ENCODE peak calls at places on chromosomes 13 and 19, in seven cellular contexts. D is fibroblast of mammary gland, A is heart right ventricle, N is B cell, C is GM10248, V is nephron progenitor cell, L is fibroblast of lung. T is an unnamed sample.

GRCh38 chr13:107205318-107206112 is 637.6 kb upstream of the ARGLU1 start:
- DNase-seq in D (peak), A (peak), N (peak), C (peak), V (peak), L (peak), T (peak)

GRCh38 chr13:32538234-32538620 is 368 bp downstream of the N4BP2L2 start:
- DNase-seq in D (peak), A (peak), N (no peak), C (peak), V (peak), L (peak), T (peak)

GRCh38 chr13:85590231-85590931 is 208.8 kb downstream of the SLITRK6 start:
- DNase-seq in D (no peak), A (no peak), N (no peak), C (no peak), V (no peak), L (peak), T (peak)

GRCh38 chr13:33388254-33388998 is 102.9 kb upstream of the STARD13 start:
- DNase-seq in D (no peak), A (no peak), N (no peak), C (no peak), V (no peak), L (no peak), T (no peak)

GRCh38 chr13:109910131-109910530 is 123.7 kb upstream of the IRS2 start:
- DNase-seq in D (no peak), A (no peak), N (no peak), C (no peak), V (no peak), L (no peak), T (peak)

GRCh38 chr19:21109116-21109515 is 27.1 kb downstream of the ZNF714 start:
- DNase-seq in D (peak), A (no peak), N (no peak), C (no peak), V (no peak), L (peak), T (peak)

GRCh38 chr13:75876371-75877050 is 240.4 kb downstream of the LMO7 start:
- DNase-seq in D (peak), A (no peak), N (peak), C (peak), V (peak), L (peak), T (peak)

GRCh38 chr13:48775804-48776203 is 122.1 kb downstream of the CYSLTR2 start:
- DNase-seq in D (peak), A (no peak), N (no peak), C (no peak), V (no peak), L (peak), T (peak)

GRCh38 chr13:32408296-32408998 is 19.5 kb downstream of the N4BP2L1 start:
- DNase-seq in D (no peak), A (no peak), N (no peak), C (no peak), V (no peak), L (no peak), T (no peak)

GRCh38 chr13:111398715-111399299 is 78.4 kb downstream of the TEX29 start:
- DNase-seq in D (peak), A (no peak), N (peak), C (no peak), V (no peak), L (no peak), T (no peak)

GRCh38 chr19:52725528-52725961 is 9.3 kb downstream of the ZNF611 start:
- DNase-seq in D (no peak), A (no peak), N (no peak), C (no peak), V (no peak), L (no peak), T (no peak)

GRCh38 chr13:24271611-24272451 is 37.5 kb upstream of the C1QTNF9 start:
- DNase-seq in D (peak), A (peak), N (peak), C (peak), V (no peak), L (peak), T (peak)

GRCh38 chr13:104014803-104015645 is 948.8 kb upstream of the SLC10A2 start:
- DNase-seq in D (peak), A (no peak), N (no peak), C (no peak), V (no peak), L (peak), T (peak)

GRCh38 chr13:23657056-23657455 is 86.8 kb downstream of the TNFRSF19 start:
- DNase-seq in D (peak), A (no peak), N (no peak), C (no peak), V (no peak), L (no peak), T (no peak)

GRCh38 chr19:6705931-6706632 is 14.4 kb downstream of the C3 start:
- DNase-seq in D (no peak), A (no peak), N (no peak), C (no peak), V (no peak), L (no peak), T (no peak)

GRCh38 chr19:6663236-6664187 is 6.4 kb downstream of the TNFSF14 start:
- DNase-seq in D (peak), A (no peak), N (no peak), C (no peak), V (no peak), L (no peak), T (no peak)

GRCh38 chr13:46559272-46559805 is 6.4 kb downstream of the LRCH1 start:
- DNase-seq in D (no peak), A (no peak), N (no peak), C (no peak), V (no peak), L (no peak), T (peak)

GRCh38 chr13:32007494-32007893 is 24.1 kb upstream of the FRY start:
- DNase-seq in D (peak), A (no peak), N (no peak), C (no peak), V (no peak), L (no peak), T (no peak)

GRCh38 chr19:6041071-6041470 is 63.1 kb upstream of the RANBP3 start:
- DNase-seq in D (no peak), A (no peak), N (no peak), C (no peak), V (no peak), L (no peak), T (no peak)

GRCh38 chr19:47036233-47036651 is 12.2 kb downstream of the TMEM160 start:
- DNase-seq in D (peak), A (no peak), N (no peak), C (no peak), V (no peak), L (no peak), T (no peak)

GRCh38 chr19:31761281-31761913 is 412.2 kb upstream of the TSHZ3 start:
- DNase-seq in D (no peak), A (no peak), N (no peak), C (no peak), V (no peak), L (no peak), T (no peak)

GRCh38 chr19:12786149-12786870 is 5.0 kb upstream of the JUNB start:
- DNase-seq in D (no peak), A (peak), N (peak), C (no peak), V (no peak), L (no peak), T (no peak)

GRCh38 chr13:27549406-27549981 is 70.8 kb downstream of the LNX2 start:
- DNase-seq in D (no peak), A (no peak), N (no peak), C (no peak), V (no peak), L (no peak), T (peak)

GRCh38 chr19:51094696-51095279 is 12.1 kb upstream of the KLK14 start:
- DNase-seq in D (no peak), A (peak), N (no peak), C (peak), V (peak), L (no peak), T (peak)

GRCh38 chr13:98910501-98910951 is 67.3 kb downstream of the DOCK9 start:
- DNase-seq in D (peak), A (no peak), N (no peak), C (no peak), V (no peak), L (peak), T (peak)

GRCh38 chr13:108176685-108177274 is 38.6 kb downstream of the LIG4 start:
- DNase-seq in D (peak), A (no peak), N (peak), C (peak), V (peak), L (peak), T (peak)

GRCh38 chr13:46389985-46390384 is 2.9 kb upstream of the RUBCNL start:
- DNase-seq in D (no peak), A (no peak), N (peak), C (no peak), V (peak), L (peak), T (no peak)

GRCh38 chr19:30790048-30790680 is 418.0 kb downstream of the ZNF536 start:
- DNase-seq in D (no peak), A (no peak), N (no peak), C (no peak), V (no peak), L (no peak), T (no peak)

GRCh38 chr19:49348305-49349188 is 13.3 kb downstream of the CD37 start:
- DNase-seq in D (no peak), A (no peak), N (no peak), C (no peak), V (no peak), L (no peak), T (no peak)

GRCh38 chr19:54188224-54188871 is 1.0 kb downstream of the MBOAT7 start:
- DNase-seq in D (peak), A (no peak), N (no peak), C (no peak), V (no peak), L (no peak), T (peak)

GRCh38 chr19:46639356-46640061 is 3.5 kb upstream of the GNG8 start:
- DNase-seq in D (peak), A (peak), N (no peak), C (no peak), V (peak), L (peak), T (peak)

GRCh38 chr13:73056054-73056962 is 2.5 kb upstream of the KLF5 start:
- DNase-seq in D (peak), A (no peak), N (no peak), C (no peak), V (no peak), L (peak), T (peak)

GRCh38 chr13:21849323-21849722 is 178.4 kb downstream of the FGF9 start:
- DNase-seq in D (peak), A (no peak), N (no peak), C (peak), V (peak), L (peak), T (peak)
- TF ChIP-seq CTCF in D (peak), A (peak), N (peak), C (peak), V (peak), L (peak), T (no peak)

GRCh38 chr19:959935-960502 is 24.1 kb upstream of the WDR18 start:
- DNase-seq in D (no peak), A (no peak), N (no peak), C (no peak), V (no peak), L (no peak), T (no peak)
- TF ChIP-seq CTCF in D (no peak), A (no peak), N (no peak), C (no peak), V (no peak), L (no peak), T (no peak)

DNA sequence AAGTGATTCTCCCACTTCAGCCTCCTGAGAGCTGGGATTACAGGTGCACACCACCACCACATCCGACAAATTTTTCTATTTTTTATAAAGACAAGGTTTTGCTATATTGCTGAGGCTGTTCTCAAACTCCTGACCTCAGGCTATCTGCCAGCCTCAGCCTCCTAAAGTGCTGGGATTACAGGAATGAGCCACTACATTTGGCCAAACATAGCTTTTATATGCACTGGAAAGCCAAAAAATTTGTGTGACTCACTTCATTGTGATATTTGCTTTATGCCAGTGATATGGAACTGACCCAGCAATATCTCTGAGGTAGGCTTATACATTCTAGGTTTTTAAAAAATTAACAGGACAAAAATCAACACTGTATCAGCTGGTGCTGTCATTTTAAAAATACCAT is 26.8 kb upstream of the ACOD1 start:
- DNase-seq in D (no peak), A (no peak), N (no peak), C (no peak), V (no peak), L (peak), T (peak)
- TF ChIP-seq CTCF in D (no peak), A (no peak), N (no peak), C (no peak), V (no peak), L (no peak), T (no peak)

DNA sequence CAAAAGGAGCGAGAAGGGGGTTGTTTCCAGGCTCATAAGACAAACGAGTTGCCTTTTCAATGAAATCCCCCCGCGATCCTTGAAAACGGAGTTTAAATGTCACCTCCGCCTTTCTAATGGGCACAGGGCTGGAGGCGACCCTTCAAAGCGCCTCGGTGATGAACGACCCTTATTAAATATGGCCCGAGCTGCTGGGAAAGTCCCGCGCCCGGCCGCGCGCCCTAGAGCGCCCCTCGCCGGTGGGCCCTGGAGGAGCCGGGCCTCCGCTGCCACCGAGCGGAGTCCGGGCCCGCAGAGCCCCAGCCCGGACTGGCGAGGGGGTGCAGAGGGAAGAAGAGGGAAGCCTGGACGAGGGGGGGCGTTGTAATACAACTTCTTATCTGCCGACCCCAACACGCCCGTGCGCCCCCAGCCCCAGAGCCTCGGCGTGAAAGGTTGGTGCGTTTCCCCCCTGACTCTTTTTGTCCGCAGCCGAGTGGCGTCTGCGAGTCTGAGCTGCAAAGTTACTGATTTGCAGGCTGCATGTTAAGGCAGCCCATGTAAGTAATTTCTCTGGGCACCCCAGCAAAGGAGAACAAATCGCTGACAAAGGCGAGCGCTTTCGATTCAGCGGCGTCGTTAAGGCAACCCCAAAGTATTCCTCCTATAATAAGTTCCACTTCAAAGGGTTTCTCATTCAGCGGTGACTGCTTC is 11.9 kb downstream of the ZIC5 start:
- DNase-seq in D (no peak), A (no peak), N (no peak), C (no peak), V (peak), L (no peak), T (no peak)
- TF ChIP-seq CTCF in D (no peak), A (no peak), N (no peak), C (no peak), V (no peak), L (no peak), T (no peak)

DNA sequence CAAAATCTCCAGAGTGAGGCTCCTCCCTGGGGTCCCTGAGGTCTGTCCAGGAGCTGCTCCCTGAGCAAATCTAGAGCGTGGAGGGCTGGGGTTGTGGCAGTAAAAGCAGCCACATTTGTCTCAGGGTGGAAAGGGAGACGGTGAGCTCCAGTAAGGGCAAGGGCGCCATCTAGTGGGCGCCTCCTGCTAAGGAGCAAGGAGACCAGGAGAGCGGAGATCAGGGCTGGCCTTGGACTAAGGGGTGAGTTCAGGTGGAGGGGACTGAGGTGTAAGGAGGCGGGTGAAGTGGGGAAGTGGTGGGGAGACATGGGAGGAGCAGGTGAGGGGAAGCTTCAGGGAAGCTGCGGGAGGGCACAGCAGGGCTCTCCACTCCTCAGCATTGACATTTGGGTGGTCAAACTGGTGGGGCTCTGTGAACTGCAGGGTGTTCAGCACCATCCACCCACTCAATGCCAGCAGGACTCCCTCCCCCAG is 5.3 kb upstream of the CEACAM21 start:
- DNase-seq in D (peak), A (peak), N (peak), C (peak), V (peak), L (peak), T (peak)
- TF ChIP-seq CTCF in D (peak), A (peak), N (peak), C (peak), V (peak), L (peak), T (peak)

DNA sequence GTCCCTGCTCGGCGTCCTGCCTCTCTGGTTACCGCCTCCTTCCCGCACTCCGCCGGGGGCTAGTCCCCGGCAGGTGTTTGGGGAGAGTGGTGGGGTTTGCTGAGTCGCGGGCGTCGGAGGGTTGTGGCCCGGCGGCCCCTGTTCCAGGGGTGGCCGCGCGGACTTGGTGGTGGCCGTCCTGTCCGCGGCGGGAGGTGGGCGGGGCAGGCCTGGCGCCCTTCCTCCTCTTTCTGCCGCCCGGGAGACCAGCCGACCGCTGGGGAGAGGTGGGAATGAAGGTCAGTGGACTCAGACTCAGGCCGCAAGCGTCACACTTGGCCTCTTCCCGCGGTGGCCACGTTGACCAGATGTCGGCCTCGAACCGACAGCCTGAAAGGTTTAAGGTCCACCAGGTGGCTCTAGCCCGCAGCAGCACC is 61.8 kb downstream of the ZNF723 start:
- DNase-seq in D (no peak), A (no peak), N (no peak), C (no peak), V (no peak), L (no peak), T (no peak)
- TF ChIP-seq CTCF in D (no peak), A (no peak), N (no peak), C (no peak), V (no peak), L (no peak), T (no peak)

GRCh38 chr19:10918359-10918758 is 10.1 kb downstream of the YIPF2 start:
- DNase-seq in D (no peak), A (no peak), N (no peak), C (no peak), V (no peak), L (no peak), T (no peak)

GRCh38 chr19:10913716-10914340 is 14.6 kb downstream of the YIPF2 start:
- DNase-seq in D (no peak), A (no peak), N (no peak), C (no peak), V (no peak), L (no peak), T (no peak)

GRCh38 chr19:10912619-10913018 is 15.8 kb downstream of the YIPF2 start:
- DNase-seq in D (no peak), A (no peak), N (no peak), C (no peak), V (no peak), L (no peak), T (no peak)

GRCh38 chr19:10916602-10917001 is 11.8 kb downstream of the YIPF2 start:
- DNase-seq in D (no peak), A (no peak), N (no peak), C (no peak), V (no peak), L (no peak), T (no peak)

GRCh38 chr19:10915511-10916091 is 12.8 kb downstream of the YIPF2 start:
- DNase-seq in D (peak), A (no peak), N (no peak), C (no peak), V (no peak), L (peak), T (peak)
- TF ChIP-seq CTCF in D (peak), A (no peak), N (no peak), C (no peak), V (no peak), L (peak), T (no peak)

GRCh38 chr19:38114651-38115050 is 109.4 kb downstream of the DPF1 start:
- DNase-seq in D (no peak), A (no peak), N (no peak), C (no peak), V (no peak), L (no peak), T (no peak)

GRCh38 chr19:38118176-38118575 is 105.8 kb downstream of the DPF1 start:
- DNase-seq in D (no peak), A (no peak), N (no peak), C (no peak), V (no peak), L (no peak), T (no peak)

GRCh38 chr19:38111898-38112297 is 112.1 kb downstream of the DPF1 start:
- DNase-seq in D (no peak), A (no peak), N (no peak), C (no peak), V (no peak), L (no peak), T (no peak)

GRCh38 chr19:38120471-38121030 is 103.5 kb downstream of the DPF1 start:
- DNase-seq in D (no peak), A (no peak), N (no peak), C (no peak), V (no peak), L (no peak), T (no peak)

GRCh38 chr19:38115264-38115802 is 108.7 kb downstream of the DPF1 start:
- DNase-seq in D (no peak), A (no peak), N (no peak), C (no peak), V (no peak), L (no peak), T (no peak)
- TF ChIP-seq CTCF in D (no peak), A (no peak), N (no peak), C (no peak), V (no peak), L (no peak), T (no peak)